ENCODE peak calls at places on chromosomes 2 and 18, in nine cellular contexts. M is aorta; O is suprapubic skin; C is mesenchymal stem cell; K is CD8-positive, alpha-beta memory T cell; Y is effector memory CD4-positive, alpha-beta T cell; L is endodermal cell; D is naive thymus-derived CD4-positive, alpha-beta T cell; Z is upper lobe of left lung. N is an unnamed sample. For H3K4me1 and H3K9me3, the result is how much of the 10 kb centered on the place peaks cover.

GRCh38 chr18:710418-711300 is 1.8 kb downstream of the ENOSF1 start:
- DNase-seq in D (no peak), L (no peak), K (no peak), Y (no peak), O (no peak), C (no peak), Z (peak), M (no peak), N (no peak)

GRCh38 chr2:170271340-170271739 is 93.4 kb downstream of the MYO3B start:
- DNase-seq in C (no peak), K (no peak), O (no peak), Z (no peak), M (no peak), L (no peak), Y (no peak), D (no peak), N (no peak)

GRCh38 chr18:54130631-54131030 is 93.8 kb downstream of the MBD2 start:
- DNase-seq in Z (no peak), M (no peak), C (no peak), K (no peak), L (no peak), O (no peak), Y (no peak), D (no peak), N (no peak)

GRCh38 chr2:184597571-184597980 is 753 bp upstream of the ZNF804A start:
- DNase-seq in M (peak), D (no peak), Y (no peak), C (peak), L (peak), Z (peak), K (no peak), O (no peak), N (peak)

GRCh38 chr2:128322651-128323491 is 4.2 kb upstream of the HS6ST1 start:
- DNase-seq in O (peak), K (no peak), C (no peak), Y (no peak), D (no peak), L (peak), M (peak), Z (peak), N (peak)

GRCh38 chr2:46885376-46885775 is 30.2 kb downstream of the MCFD2 start:
- DNase-seq in D (no peak), L (no peak), Y (no peak), M (no peak), O (no peak), K (no peak), Z (no peak), C (no peak), N (peak)

GRCh38 chr2:231686192-231687100 is 21.9 kb upstream of the PTMA start:
- DNase-seq in C (no peak), K (no peak), Y (no peak), Z (no peak), M (no peak), O (no peak), D (no peak), L (no peak), N (peak)

GRCh38 chr2:68292108-68292710 is 27.5 kb downstream of the CNRIP1 start:
- DNase-seq in D (peak), L (peak), Y (no peak), O (no peak), M (no peak), C (peak), K (no peak), Z (no peak), N (no peak)

GRCh38 chr2:70901235-70902066 is 34.2 kb upstream of the ATP6V1B1 start:
- DNase-seq in Z (no peak), L (peak), K (no peak), M (peak), Y (no peak), C (peak), D (no peak), O (no peak), N (peak)

GRCh38 chr2:235263205-235264120 is 230.4 kb upstream of the AGAP1 start:
- DNase-seq in L (peak), O (peak), Z (peak), Y (no peak), M (peak), D (no peak), C (peak), K (no peak), N (peak)

GRCh38 chr2:106575955-106576354 is 88.8 kb downstream of the CD8B2 start:
- DNase-seq in O (no peak), M (peak), C (peak), Z (no peak), Y (no peak), K (no peak), L (peak), D (no peak), N (peak)

GRCh38 chr2:27363933-27364332 is 6.2 kb downstream of the EIF2B4 start:
- DNase-seq in O (no peak), Y (no peak), Z (no peak), C (no peak), L (no peak), M (no peak), K (no peak), D (no peak), N (no peak)

GRCh38 chr2:85667561-85668008 is 414 bp downstream of the SFTPB start:
- DNase-seq in C (no peak), Z (no peak), O (no peak), M (no peak), D (no peak), K (no peak), Y (no peak), L (no peak), N (no peak)

GRCh38 chr2:1527153-1527992 is 114.1 kb downstream of the TPO start:
- DNase-seq in K (no peak), C (no peak), Z (no peak), Y (no peak), M (no peak), O (no peak), D (no peak), L (no peak), N (no peak)

GRCh38 chr2:101803128-101803527 is 105.6 kb downstream of the MAP4K4 start:
- DNase-seq in Y (no peak), M (no peak), L (no peak), D (no peak), Z (no peak), K (no peak), C (peak), O (no peak), N (no peak)

GRCh38 chr2:222102746-222103349 is 195.9 kb downstream of the PAX3 start:
- DNase-seq in D (no peak), Y (no peak), L (no peak), M (no peak), K (no peak), Z (no peak), C (no peak), O (no peak), N (no peak)

GRCh38 chr2:217653240-217653639 is 349.6 kb downstream of the TNS1 start:
- DNase-seq in Y (no peak), D (no peak), Z (peak), O (peak), L (no peak), M (peak), C (peak), K (no peak), N (peak)

GRCh38 chr2:205680067-205680466 is 2.2 kb upstream of the NRP2 start:
- DNase-seq in K (no peak), D (peak), Z (peak), L (peak), O (no peak), M (no peak), C (peak), Y (peak), N (peak)

GRCh38 chr2:132581917-132582316 is 88.1 kb downstream of the LYPD1 start:
- DNase-seq in L (peak), Y (no peak), M (no peak), C (no peak), D (no peak), Z (no peak), O (no peak), K (no peak), N (no peak)

GRCh38 chr2:101515512-101515911 is 40.6 kb upstream of the RFX8 start:
- DNase-seq in L (no peak), D (no peak), K (no peak), M (no peak), Y (no peak), C (peak), O (no peak), Z (no peak), N (peak)

GRCh38 chr18:23281626-23282436 is 146.5 kb downstream of the CABLES1 start:
- DNase-seq in Z (no peak), K (no peak), M (no peak), L (peak), C (peak), D (no peak), Y (no peak), O (no peak), N (peak)

GRCh38 chr18:57931038-57931437 is 113.0 kb upstream of the NEDD4L start:
- DNase-seq in O (no peak), L (no peak), C (no peak), M (no peak), Z (no peak), Y (no peak), K (no peak), D (no peak), N (no peak)

GRCh38 chr2:135563793-135564192 is 32.5 kb downstream of the R3HDM1 start:
- DNase-seq in O (no peak), L (no peak), Z (no peak), M (no peak), K (no peak), D (no peak), Y (no peak), C (no peak), N (no peak)

GRCh38 chr2:157856157-157856455 is 20.0 kb downstream of the ACVR1 start:
- DNase-seq in Y (no peak), L (no peak), Z (no peak), D (no peak), O (no peak), K (no peak), M (no peak), C (peak), N (no peak)

GRCh38 chr18:74420926-74421325 is 36.2 kb downstream of the DIPK1C start:
- DNase-seq in M (no peak), Z (no peak), C (no peak), D (no peak), O (no peak), L (no peak), K (no peak), Y (no peak), N (no peak)

GRCh38 chr2:162890690-162891311 is 52.2 kb upstream of the KCNH7 start:
- DNase-seq in Y (no peak), L (peak), O (no peak), C (peak), K (no peak), M (no peak), D (no peak), Z (no peak), N (peak)

GRCh38 chr2:183995632-183996031 is 602.7 kb upstream of the ZNF804A start:
- DNase-seq in Y (no peak), K (no peak), D (no peak), L (no peak), Z (no peak), C (peak), M (no peak), O (no peak), N (no peak)

GRCh38 chr2:233114421-233114861 is 54.3 kb downstream of the INPP5D start:
- DNase-seq in Z (no peak), C (no peak), D (peak), L (no peak), O (peak), Y (no peak), M (peak), K (no peak), N (no peak)

GRCh38 chr2:105828543-105828942 is 83.8 kb downstream of the NCK2 start:
- DNase-seq in Z (no peak), C (no peak), M (no peak), O (no peak), K (no peak), L (no peak), Y (no peak), D (no peak), N (no peak)

GRCh38 chr2:165864353-165864752 is 70.3 kb upstream of the GALNT3 start:
- DNase-seq in Y (no peak), K (no peak), D (no peak), Z (no peak), M (no peak), C (no peak), L (no peak), O (no peak), N (no peak)

GRCh38 chr2:231181848-231182247 is 16.6 kb upstream of the ARMC9 start:
- DNase-seq in Y (no peak), D (no peak), M (peak), Z (peak), L (peak), O (peak), C (peak), K (no peak), N (peak)

GRCh38 chr2:66962625-66963207 is 434.4 kb upstream of the ETAA1 start:
- DNase-seq in M (no peak), O (no peak), Y (no peak), C (peak), K (no peak), Z (no peak), D (no peak), L (peak), N (no peak)

GRCh38 chr18:75132471-75132870 is 76.5 kb downstream of the PTGR3 start:
- DNase-seq in L (peak), Y (no peak), Z (no peak), D (no peak), C (no peak), K (no peak), M (no peak), O (peak), N (peak)

GRCh38 chr18:67531929-67532328 is 15.4 kb upstream of the DSEL start:
- DNase-seq in C (no peak), Z (no peak), L (no peak), D (no peak), O (no peak), M (no peak), K (no peak), Y (no peak), N (no peak)

GRCh38 chr2:160430001-160430344 is 63.6 kb downstream of the RBMS1 start:
- DNase-seq in O (no peak), Z (no peak), C (no peak), K (no peak), Y (no peak), L (no peak), M (no peak), D (no peak), N (no peak)
- H3K4me1 ChIP-seq in O (under half), Z (half or more), C (under half), K (half or more), Y (under half), L (under half), M (under half), D (under half), N (half or more)

DNA sequence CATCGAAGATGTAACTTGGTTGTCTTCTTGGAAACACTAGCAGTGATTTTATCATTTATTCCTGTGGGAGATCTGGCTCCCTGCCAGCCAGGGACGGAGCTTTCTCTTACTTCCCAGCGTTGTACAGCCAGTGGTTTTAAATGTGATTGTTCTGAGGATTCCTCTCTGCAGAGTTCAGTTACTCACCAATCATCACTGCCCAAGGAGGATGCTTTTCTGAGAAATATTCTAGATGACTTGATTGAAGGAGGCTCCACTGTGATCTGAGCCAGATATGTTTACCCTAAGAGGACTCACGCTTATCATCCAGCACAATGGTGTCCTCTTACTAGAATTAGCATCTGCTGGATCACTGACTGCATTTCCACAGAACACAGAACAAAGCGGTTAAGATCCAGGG is 744.3 kb downstream of the RNF144A start:
- DNase-seq in L (no peak), D (no peak), O (no peak), C (no peak), Z (no peak), K (no peak), Y (no peak), M (no peak), N (no peak)
- H3K9me3 ChIP-seq in L (under half), D (under half), O (under half), C (under half), Z (under half), K (under half), Y (under half), M (under half), N (under half)

DNA sequence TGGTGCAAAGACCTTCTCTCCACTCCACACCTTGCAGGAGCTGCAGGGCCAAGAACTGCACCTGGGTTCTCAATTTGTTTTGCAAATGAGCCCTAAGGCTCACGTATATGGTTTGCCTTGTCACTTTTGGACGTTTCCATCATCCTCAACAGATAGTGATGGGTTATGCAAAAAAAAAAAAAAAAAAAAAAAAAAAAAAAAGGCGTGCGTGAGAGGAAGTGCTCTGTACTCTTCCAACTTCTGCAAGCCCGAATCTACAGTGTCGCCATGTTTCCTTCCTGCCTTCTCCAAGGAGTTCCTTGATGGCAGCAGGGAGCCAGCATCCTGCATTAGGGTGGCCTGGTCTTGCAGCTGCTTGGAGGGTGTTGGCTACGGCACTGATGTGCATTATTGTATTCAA is 4.0 kb upstream of the INHBB start:
- DNase-seq in Z (no peak), Y (no peak), D (no peak), C (no peak), M (no peak), O (no peak), K (no peak), L (no peak), N (no peak)
- H3K4me1 ChIP-seq in Z (under half), Y (under half), D (under half), C (under half), M (under half), O (under half), K (under half), L (under half), N (under half)

GRCh38 chr18:71324356-71324755 is 1035.5 kb downstream of the SOCS6 start:
- DNase-seq in O (no peak), M (no peak), C (no peak), K (no peak), Y (no peak), Z (no peak), D (no peak), L (no peak), N (no peak)
- H3K9me3 ChIP-seq in O (under half), M (under half), C (under half), K (under half), Y (under half), Z (under half), D (under half), L (half or more), N (under half)

GRCh38 chr2:159032156-159032555 is 63.7 kb downstream of the TANC1 start:
- DNase-seq in K (no peak), C (no peak), L (no peak), Z (no peak), D (no peak), M (no peak), O (no peak), Y (no peak), N (no peak)
- H3K4me1 ChIP-seq in K (under half), C (under half), L (under half), Z (under half), D (under half), M (under half), O (under half), Y (under half), N (under half)

DNA sequence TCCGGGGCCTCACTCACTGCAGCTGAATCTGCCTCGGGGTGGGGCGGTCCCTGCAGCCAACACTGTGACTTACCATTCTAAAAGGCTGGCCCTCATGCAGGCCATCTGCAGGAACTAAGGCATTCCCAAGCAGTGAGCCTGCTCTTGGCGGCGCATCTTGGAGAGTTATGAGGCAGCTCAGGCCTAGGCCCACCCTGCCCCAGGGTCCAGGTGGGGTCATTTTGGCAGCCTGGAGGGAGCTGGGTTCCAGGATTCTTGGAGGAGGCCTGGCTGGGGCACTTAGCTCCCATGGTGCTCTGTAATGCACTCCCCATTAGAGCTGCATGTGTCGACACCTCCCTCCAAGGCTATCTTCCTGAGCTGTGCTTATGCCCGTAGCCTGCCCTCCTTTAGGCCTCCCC is 14.8 kb upstream of the BIN1 start:
- DNase-seq in C (no peak), O (no peak), D (no peak), K (no peak), Z (peak), M (peak), Y (no peak), L (no peak), N (no peak)
- H3K9me3 ChIP-seq in C (under half), O (under half), D (under half), K (under half), Z (under half), M (under half), Y (under half), L (under half), N (under half)

DNA sequence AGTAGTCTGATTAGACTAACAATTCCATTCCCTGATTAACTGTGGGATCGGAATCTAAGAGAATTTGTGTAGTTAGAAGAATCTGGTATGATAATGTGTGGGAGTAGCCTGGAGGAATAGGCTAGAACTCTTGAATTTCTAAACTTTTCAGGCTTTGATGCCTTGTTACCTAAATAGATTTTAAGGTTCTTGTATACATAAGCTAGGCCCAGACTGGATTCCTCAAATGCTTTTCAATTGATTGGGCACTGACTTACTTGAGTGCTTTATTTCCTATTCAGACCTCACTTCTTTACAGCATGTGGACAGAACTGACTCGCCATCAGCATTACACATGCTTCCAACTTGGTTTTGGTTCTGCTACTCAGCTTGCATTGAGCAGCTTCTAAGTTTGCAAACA is 5.5 kb downstream of the PARD3B start:
- DNase-seq in O (no peak), L (no peak), C (peak), M (no peak), K (no peak), Y (no peak), D (no peak), Z (no peak), N (no peak)
- H3K4me1 ChIP-seq in O (under half), L (under half), C (under half), M (under half), K (under half), Y (under half), D (under half), Z (under half), N (under half)

DNA sequence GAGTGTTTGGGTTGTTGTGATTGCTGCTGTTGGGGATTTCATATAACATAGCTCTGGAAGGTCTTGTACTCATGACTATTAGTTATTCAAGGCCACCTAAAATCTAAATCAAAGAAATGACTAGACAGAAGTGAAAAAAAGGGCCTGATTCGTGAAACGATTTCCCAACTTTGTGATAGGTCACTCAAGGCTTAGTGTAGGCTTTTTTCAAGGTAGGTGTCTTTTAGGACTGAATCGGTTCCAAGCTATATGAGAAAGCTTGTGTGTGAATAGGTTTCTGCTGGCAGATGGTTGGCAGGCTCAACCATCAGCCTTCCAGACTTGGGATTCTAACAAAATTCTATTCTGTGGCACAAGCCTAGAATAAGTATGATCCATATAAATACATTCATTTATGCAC is 164.4 kb downstream of the FMNL2 start:
- DNase-seq in O (no peak), D (no peak), C (peak), Y (no peak), K (no peak), M (no peak), L (no peak), Z (no peak), N (no peak)
- H3K9me3 ChIP-seq in O (under half), D (under half), C (under half), Y (under half), K (under half), M (under half), L (under half), Z (under half), N (under half)

GRCh38 chr2:61421611-61422010 is 49.3 kb downstream of the USP34 start:
- DNase-seq in Z (no peak), L (no peak), M (no peak), K (no peak), C (no peak), Y (no peak), O (no peak), D (peak), N (no peak)
- H3K4me1 ChIP-seq in Z (half or more), L (under half), M (under half), K (half or more), C (under half), Y (under half), O (under half), D (under half), N (under half)

GRCh38 chr2:160091381-160091780 is 29.0 kb upstream of the PLA2R1 start:
- DNase-seq in O (no peak), K (no peak), Y (no peak), L (no peak), Z (no peak), D (no peak), C (peak), M (no peak), N (peak)
- H3K9me3 ChIP-seq in O (under half), K (under half), Y (under half), L (half or more), Z (under half), D (under half), C (under half), M (under half), N (under half)